ENCODE peak calls at places on chromosomes 12 and 14, in nine cellular contexts. A is psoas muscle, E is A549, N is left ventricle myocardium inferior, G is colonic mucosa, K is PC-3, L is heart right ventricle, F is adrenal gland, J is OCI-LY7. V is an unnamed sample.

GRCh38 chr14:106141242-106142220 is 615.1 kb downstream of the TMEM121 start:
- DNase-seq in F (no peak), A (peak; percentile 46), G (no peak), L (no peak), J (no peak), K (no peak), N (no peak), E (no peak), V (no peak)

GRCh38 chr12:74889563-74890236 is 319.9 kb downstream of the KCNC2 start:
- DNase-seq in A (no peak), F (no peak), J (no peak), K (peak; percentile 86), L (no peak), E (peak; percentile 4), G (no peak), N (no peak), V (peak; percentile 49)

GRCh38 chr12:113361574-113362370 is 3.4 kb downstream of the PLBD2 start:
- DNase-seq in L (no peak), K (no peak), F (peak; percentile 46), G (no peak), E (no peak), N (no peak), A (no peak), J (no peak), V (no peak)

GRCh38 chr14:36070056-36071043 is 106.2 kb downstream of the PTCSC3 start:
- DNase-seq in K (peak; percentile 82), J (peak; percentile 57), F (peak; percentile 49), N (peak; percentile 24), G (peak; percentile 48), L (peak; percentile 26), A (no peak), E (peak; percentile 57), V (peak; percentile 68)

GRCh38 chr14:36997843-36998242 is 174.6 kb downstream of the SLC25A21 start:
- DNase-seq in E (no peak), F (peak; percentile 7), K (no peak), G (no peak), N (no peak), A (no peak), J (no peak), L (no peak), V (peak; percentile 22)

GRCh38 chr14:96267916-96268315 is 11.9 kb downstream of the BDKRB1 start:
- DNase-seq in L (no peak), K (peak; percentile 42), A (no peak), N (no peak), G (no peak), J (no peak), F (no peak), E (no peak), V (no peak)

GRCh38 chr12:101013993-101014392 is 196.0 kb downstream of the SLC5A8 start:
- DNase-seq in J (no peak), E (no peak), F (no peak), K (peak; percentile 40), N (no peak), L (no peak), G (no peak), A (no peak), V (no peak)

GRCh38 chr14:103890836-103891666 is 37.2 kb upstream of the TDRD9 start:
- DNase-seq in L (no peak), N (no peak), K (no peak), E (no peak), G (no peak), J (no peak), A (no peak), F (peak; percentile 27), V (no peak)

GRCh38 chr12:114732426-114733030 is 48.6 kb upstream of the TBX3 start:
- DNase-seq in L (no peak), E (no peak), F (no peak), A (no peak), G (no peak), J (no peak), K (no peak), N (no peak), V (no peak)

GRCh38 chr14:105739331-105740102 is 213.1 kb downstream of the TMEM121 start:
- DNase-seq in K (no peak), N (no peak), J (no peak), F (no peak), A (peak; percentile 28), G (no peak), E (no peak), L (no peak), V (no peak)

GRCh38 chr12:28253175-28253641 is 63.0 kb downstream of the CCDC91 start:
- DNase-seq in A (no peak), K (peak; percentile 61), F (no peak), E (no peak), N (no peak), L (no peak), G (no peak), J (no peak), V (no peak)

GRCh38 chr14:103207038-103207403 is 83.8 kb downstream of the TNFAIP2 start:
- DNase-seq in L (peak; percentile 83), E (no peak), A (peak; percentile 94), N (peak; percentile 91), K (no peak), J (no peak), G (peak; percentile 71), F (peak; percentile 74), V (peak; percentile 34)

GRCh38 chr12:124916370-124917134 is 2.1 kb upstream of the UBC start:
- DNase-seq in L (no peak), G (peak; percentile 86), K (peak; percentile 99), J (peak; percentile 68), F (peak; percentile 88), N (peak; percentile 65), E (no peak), A (peak; percentile 83), V (peak; percentile 97)

GRCh38 chr12:90015228-90015627 is 306.6 kb upstream of the ATP2B1 start:
- DNase-seq in N (no peak), G (no peak), K (peak; percentile 29), L (no peak), E (no peak), F (no peak), A (no peak), J (no peak), V (peak; percentile 51)

GRCh38 chr12:90010089-90010488 is 301.5 kb upstream of the ATP2B1 start:
- DNase-seq in A (no peak), G (no peak), E (no peak), F (no peak), N (no peak), L (no peak), J (no peak), K (no peak), V (peak; percentile 39)

GRCh38 chr12:90008277-90008676 is 299.6 kb upstream of the ATP2B1 start:
- DNase-seq in K (no peak), N (no peak), A (no peak), E (no peak), F (no peak), G (no peak), L (no peak), J (no peak), V (no peak)

GRCh38 chr12:90017316-90017715 is 308.7 kb upstream of the ATP2B1 start:
- DNase-seq in G (no peak), F (no peak), E (no peak), N (no peak), L (no peak), K (no peak), A (no peak), J (no peak), V (no peak)

DNA sequence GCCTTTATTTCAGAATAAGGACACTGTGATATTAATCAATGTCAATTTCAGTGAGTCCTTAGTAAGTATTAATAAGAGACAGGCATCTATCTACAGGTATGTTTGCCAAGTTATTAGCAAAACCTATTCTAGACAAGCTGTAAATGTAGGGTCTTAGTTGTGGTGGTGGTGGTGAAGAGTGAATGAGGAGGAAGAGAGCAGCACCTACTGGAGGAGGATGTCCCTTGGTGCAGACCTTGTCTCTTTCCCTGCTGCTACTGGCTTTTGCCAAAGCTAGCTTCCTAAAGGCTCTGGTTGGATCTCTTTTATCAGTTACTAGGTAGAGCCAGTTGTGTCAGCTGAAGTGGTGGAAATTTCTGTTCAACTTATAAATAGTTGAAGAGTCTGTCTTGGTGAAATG is 304.8 kb upstream of the ATP2B1 start:
- DNase-seq in L (no peak), F (no peak), E (no peak), A (no peak), J (peak; percentile 50), G (no peak), K (no peak), N (no peak), V (no peak)
- TF ChIP-seq CTCF in L (peak; percentile 28), F (no peak), E (no peak), A (no peak), J (peak; percentile 69), G (no peak), K (peak; percentile 40), N (peak; percentile 15), V (peak; percentile 11)

DNA sequence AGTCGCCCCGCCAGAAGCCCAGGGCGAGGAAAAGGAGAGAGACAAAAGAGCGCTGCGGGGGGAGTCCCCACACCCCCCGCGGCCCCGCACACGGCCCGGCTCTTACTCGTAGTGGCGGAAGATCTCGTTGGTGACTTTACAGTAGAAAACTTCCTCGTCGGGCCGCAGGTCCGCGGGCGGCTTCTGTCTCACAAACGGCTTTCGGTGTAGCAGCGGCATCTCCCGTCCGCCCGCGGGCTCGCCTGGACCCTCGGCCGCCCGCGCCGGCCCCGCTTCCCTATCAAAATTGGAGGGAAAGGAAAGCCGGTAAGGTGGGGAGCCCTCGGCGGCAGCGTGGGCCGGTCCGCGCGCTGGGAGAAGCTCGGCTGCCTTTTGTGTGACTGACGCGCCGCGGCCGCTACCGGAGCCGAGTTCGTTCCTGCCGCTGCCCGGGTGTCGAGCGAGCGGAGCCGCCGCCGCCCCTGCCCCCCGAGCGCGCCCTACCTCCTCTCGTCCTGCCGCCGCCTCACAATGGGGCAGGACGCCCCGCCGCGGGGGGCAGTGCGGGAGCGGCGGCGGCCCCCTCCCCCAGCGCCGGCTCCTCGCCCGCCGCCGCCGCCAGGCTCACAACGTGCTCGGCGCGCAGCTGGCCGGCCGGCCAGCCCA is 652 bp downstream of the BAZ1A start:
- DNase-seq in L (peak; percentile 42), A (peak; percentile 70), N (peak; percentile 51), K (peak; percentile 48), G (peak; percentile 61), F (peak; percentile 52), J (peak; percentile 70), E (peak; percentile 21), V (peak; percentile 64)
- H3K4me3 ChIP-seq in L (peak overlapping the region; percentile 96), A (peak overlapping the region; percentile 75), N (peak overlapping the region; percentile 85), K (peak overlapping the region; percentile 71), G (peak overlapping the region; percentile 79), F (peak overlapping the region; percentile 94), J (peak overlapping the region; percentile 99), E (peak overlapping the region; percentile 90), V (peak overlapping the region; percentile 83)

DNA sequence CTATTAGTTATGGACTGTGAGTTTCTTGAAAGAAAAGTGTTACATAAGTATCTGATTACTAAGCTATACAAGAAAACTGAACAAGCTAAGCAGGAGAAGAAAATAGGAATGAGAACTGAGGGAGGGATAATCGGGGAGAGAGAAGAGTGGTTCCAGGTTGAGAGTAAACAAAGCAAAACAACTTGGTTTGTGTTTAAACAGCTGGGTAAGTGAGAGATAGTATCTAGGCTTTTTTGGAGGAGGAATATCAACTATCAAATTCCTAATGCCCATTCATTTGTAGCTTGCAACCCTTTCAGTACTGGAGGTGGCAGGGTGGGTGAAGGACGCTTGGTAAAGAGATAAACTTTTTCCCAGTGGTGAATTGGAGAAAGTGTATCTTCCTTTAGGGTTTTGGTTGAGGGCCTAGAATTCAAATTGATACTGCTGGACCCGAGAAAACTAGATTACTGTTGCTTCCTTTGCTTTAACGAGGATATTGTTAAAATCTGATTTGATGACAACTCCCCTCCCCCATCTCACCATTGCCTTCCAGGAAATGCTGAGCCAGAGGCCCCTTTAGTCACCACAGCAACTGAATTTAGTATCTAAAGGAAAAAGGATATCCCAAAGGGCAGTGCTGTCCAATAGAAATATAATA is 2.0 kb upstream of the SLC2A3 start:
- DNase-seq in K (no peak), E (peak; percentile 55), A (no peak), F (no peak), G (no peak), L (no peak), N (no peak), J (no peak), V (peak; percentile 50)
- TF ChIP-seq CTCF in K (peak; percentile 31), E (peak; percentile 10), A (peak; percentile 5), F (no peak), G (no peak), L (peak; percentile 29), N (no peak), J (peak; percentile 33), V (peak; percentile 45)

GRCh38 chr12:122086088-122086487 is 7.5 kb downstream of the MLXIP start:
- DNase-seq in E (no peak), J (no peak), G (no peak), N (no peak), K (no peak), L (no peak), F (no peak), A (no peak), V (no peak)
- H3K4me3 ChIP-seq in E (no peak overlapping the region), J (no peak overlapping the region), G (no peak overlapping the region), N (no peak overlapping the region), K (no peak overlapping the region), L (no peak overlapping the region), F (no peak overlapping the region), A (peak overlapping the region; percentile 44), V (no peak overlapping the region)